ENCODE peak calls at places on chromosome 10, in six cellular contexts. A is NCI-H1092, W is memory B cell, U is MCF 10A, E is GM10248, D is astrocyte of the spinal cord. I is an unnamed sample.

GRCh38 chr10:59724098-59724938 is 14.7 kb upstream of the SLC16A9 start:
- DNase-seq in E (no peak), D (no peak), A (no peak), U (no peak), W (no peak), I (no peak)

GRCh38 chr10:128897414-128897928 is 569.6 kb upstream of the MGMT start:
- DNase-seq in A (no peak), E (no peak), D (no peak), W (no peak), U (no peak), I (no peak)

GRCh38 chr10:102776779-102777417 is 33.1 kb downstream of the WBP1L start:
- DNase-seq in D (peak; percentile 99), E (no peak), U (peak; percentile 94), W (no peak), A (no peak), I (peak; percentile 99)

GRCh38 chr10:19730071-19730470 is 86.2 kb upstream of the PLXDC2 start:
- DNase-seq in E (no peak), W (no peak), A (no peak), U (peak; percentile 29), D (peak; percentile 71), I (peak; percentile 72)

GRCh38 chr10:60140681-60141632 is 234.6 kb upstream of the CCDC6 start:
- DNase-seq in U (peak; percentile 59), D (peak; percentile 62), W (no peak), A (no peak), E (no peak), I (no peak)

GRCh38 chr10:133608855-133609254 is 17.7 kb downstream of the FRG2B start:
- DNase-seq in D (no peak), A (no peak), E (no peak), U (peak; percentile 38), W (no peak), I (no peak)

GRCh38 chr10:1362589-1363465 is 306.6 kb downstream of the WDR37 start:
- DNase-seq in U (no peak), A (no peak), E (no peak), W (no peak), D (no peak), I (no peak)

GRCh38 chr10:126663880-126664279 is 6.6 kb downstream of the C10orf90 start:
- DNase-seq in A (no peak), U (peak; percentile 86), E (no peak), D (peak; percentile 78), W (no peak), I (peak; percentile 81)

GRCh38 chr10:36725581-36726520 is 399.5 kb upstream of the ANKRD30A start:
- DNase-seq in E (no peak), U (peak; percentile 91), W (no peak), A (peak; percentile 54), D (peak; percentile 91), I (peak; percentile 76)

GRCh38 chr10:8566737-8567136 is 512.2 kb downstream of the GATA3 start:
- DNase-seq in W (no peak), A (no peak), E (no peak), D (no peak), U (no peak), I (no peak)

GRCh38 chr10:72886596-72887522 is 6.7 kb upstream of the OIT3 start:
- DNase-seq in U (no peak), D (no peak), E (no peak), A (no peak), W (no peak), I (no peak)

GRCh38 chr10:126455766-126456425 is 67.6 kb upstream of the ADAM12 start:
- DNase-seq in U (no peak), D (no peak), A (no peak), E (no peak), W (no peak), I (no peak)

GRCh38 chr10:97768322-97769315 is 3.2 kb downstream of the SFRP5 start:
- DNase-seq in U (no peak), W (no peak), E (no peak), D (no peak), A (no peak), I (no peak)

GRCh38 chr10:88898727-88899126 is 18.7 kb downstream of the STAMBPL1 start:
- DNase-seq in D (no peak), A (no peak), U (no peak), E (no peak), W (no peak), I (no peak)

GRCh38 chr10:71575934-71576801 is 143.4 kb downstream of the C10orf105 start:
- DNase-seq in E (no peak), A (peak; percentile 13), U (no peak), D (no peak), W (no peak), I (no peak)

GRCh38 chr10:74799840-74800239 is 26.6 kb upstream of the KAT6B start:
- DNase-seq in W (no peak), D (peak; percentile 94), U (peak; percentile 97), E (no peak), A (no peak), I (peak; percentile 91)

GRCh38 chr10:36494386-36494785 is 631.0 kb upstream of the ANKRD30A start:
- DNase-seq in A (no peak), U (peak; percentile 67), E (no peak), W (no peak), D (peak; percentile 78), I (peak; percentile 45)

GRCh38 chr10:97188234-97188847 is 2.6 kb upstream of the SLIT1 start:
- DNase-seq in U (no peak), A (peak; percentile 80), E (peak; percentile 47), D (no peak), W (no peak), I (no peak)

GRCh38 chr10:649798-650690 is 39.4 kb downstream of the DIP2C start:
- DNase-seq in A (no peak), W (no peak), E (no peak), D (no peak), U (no peak), I (no peak)

GRCh38 chr10:14476641-14477407 is 146.1 kb upstream of the FRMD4A start:
- DNase-seq in D (peak; percentile 93), W (no peak), E (no peak), A (no peak), U (no peak), I (no peak)

GRCh38 chr10:11705687-11706086 is 36.5 kb upstream of the ECHDC3 start:
- DNase-seq in D (no peak), U (peak; percentile 29), E (no peak), W (no peak), A (no peak), I (no peak)

GRCh38 chr10:113980408-113981087 is 63.1 kb upstream of the ADRB1 start:
- DNase-seq in A (no peak), U (peak; percentile 29), D (no peak), E (no peak), W (no peak), I (no peak)

GRCh38 chr10:123608047-123608446 is 58.1 kb upstream of the GPR26 start:
- DNase-seq in W (no peak), U (no peak), E (no peak), D (no peak), A (no peak), I (no peak)

I was measured in brain microvascular endothelial cell.